ENCODE peak calls at places on chromosomes 12 and 14, in seven cellular contexts. One of them, this sample, is unnamed.

GRCh38 chr12:52010152-52010622 is 3.4 kb downstream of the TAMALIN start:
- DNase-seq in A549: no peak
- DNase-seq in AG04450: peak; percentile 81
- DNase-seq in H7: peak; percentile 97
- DNase-seq in mesenchymal stem cell: peak; percentile 93
- DNase-seq in gastrocnemius medialis: peak; percentile 56
- DNase-seq in heart right ventricle: peak; percentile 85
- DNase-seq in this sample: peak; percentile 76

GRCh38 chr12:59453461-59453860 is 142.4 kb upstream of the SLC16A7 start:
- DNase-seq in heart right ventricle: no peak
- DNase-seq in AG04450: no peak
- DNase-seq in mesenchymal stem cell: no peak
- DNase-seq in gastrocnemius medialis: no peak
- DNase-seq in H7: no peak
- DNase-seq in A549: no peak
- DNase-seq in this sample: peak; percentile 83

GRCh38 chr14:94384342-94384741 is 4.1 kb downstream of the SERPINA1 start:
- DNase-seq in gastrocnemius medialis: no peak
- DNase-seq in A549: no peak
- DNase-seq in mesenchymal stem cell: no peak
- DNase-seq in H7: peak; percentile 4
- DNase-seq in heart right ventricle: no peak
- DNase-seq in AG04450: no peak
- DNase-seq in this sample: no peak

GRCh38 chr12:100504820-100505219 is 31.2 kb downstream of the NR1H4 start:
- DNase-seq in AG04450: no peak
- DNase-seq in mesenchymal stem cell: no peak
- DNase-seq in heart right ventricle: no peak
- DNase-seq in gastrocnemius medialis: no peak
- DNase-seq in A549: no peak
- DNase-seq in H7: no peak
- DNase-seq in this sample: no peak

GRCh38 chr12:6869049-6870021 is 2.0 kb downstream of the TPI1 start:
- DNase-seq in mesenchymal stem cell: peak; percentile 78
- DNase-seq in A549: peak; percentile 82
- DNase-seq in H7: peak; percentile 91
- DNase-seq in heart right ventricle: peak; percentile 71
- DNase-seq in gastrocnemius medialis: peak; percentile 82
- DNase-seq in AG04450: peak; percentile 48
- DNase-seq in this sample: no peak

GRCh38 chr12:25926536-25926935 is 31.9 kb upstream of the RASSF8 start:
- DNase-seq in heart right ventricle: no peak
- DNase-seq in gastrocnemius medialis: no peak
- DNase-seq in AG04450: no peak
- DNase-seq in mesenchymal stem cell: no peak
- DNase-seq in H7: no peak
- DNase-seq in A549: no peak
- DNase-seq in this sample: no peak

GRCh38 chr12:164207-164606 is 49.8 kb downstream of the SLC6A12 start:
- DNase-seq in mesenchymal stem cell: no peak
- DNase-seq in H7: peak; percentile 71
- DNase-seq in gastrocnemius medialis: no peak
- DNase-seq in heart right ventricle: no peak
- DNase-seq in A549: no peak
- DNase-seq in AG04450: no peak
- DNase-seq in this sample: no peak

GRCh38 chr12:10372534-10372931 is 17.3 kb downstream of the KLRK1 start:
- DNase-seq in H7: no peak
- DNase-seq in A549: no peak
- DNase-seq in AG04450: no peak
- DNase-seq in mesenchymal stem cell: no peak
- DNase-seq in gastrocnemius medialis: no peak
- DNase-seq in heart right ventricle: peak; percentile 33
- DNase-seq in this sample: no peak

GRCh38 chr12:54489857-54490256 is 7.7 kb upstream of the NCKAP1L start:
- DNase-seq in A549: no peak
- DNase-seq in heart right ventricle: no peak
- DNase-seq in mesenchymal stem cell: no peak
- DNase-seq in AG04450: no peak
- DNase-seq in gastrocnemius medialis: no peak
- DNase-seq in H7: no peak
- DNase-seq in this sample: no peak

GRCh38 chr12:54486173-54486867 is 11.2 kb upstream of the NCKAP1L start:
- DNase-seq in gastrocnemius medialis: no peak
- DNase-seq in heart right ventricle: no peak
- DNase-seq in AG04450: no peak
- DNase-seq in H7: no peak
- DNase-seq in A549: no peak
- DNase-seq in mesenchymal stem cell: no peak
- DNase-seq in this sample: no peak
- H3K4me3 ChIP-seq in gastrocnemius medialis: no peak overlapping the region
- H3K4me3 ChIP-seq in heart right ventricle: no peak overlapping the region
- H3K4me3 ChIP-seq in AG04450: no peak overlapping the region
- H3K4me3 ChIP-seq in H7: no peak overlapping the region
- H3K4me3 ChIP-seq in A549: no peak overlapping the region
- H3K4me3 ChIP-seq in mesenchymal stem cell: no peak overlapping the region
- H3K4me3 ChIP-seq in this sample: no peak overlapping the region

GRCh38 chr14:105863296-105864108 is 337.1 kb downstream of the TMEM121 start:
- DNase-seq in gastrocnemius medialis: peak; percentile 4
- DNase-seq in mesenchymal stem cell: no peak
- DNase-seq in heart right ventricle: peak; percentile 4
- DNase-seq in A549: no peak
- DNase-seq in AG04450: no peak
- DNase-seq in H7: peak; percentile 31
- DNase-seq in this sample: no peak
- H3K4me3 ChIP-seq in gastrocnemius medialis: no peak overlapping the region
- H3K4me3 ChIP-seq in mesenchymal stem cell: no peak overlapping the region
- H3K4me3 ChIP-seq in heart right ventricle: no peak overlapping the region
- H3K4me3 ChIP-seq in A549: no peak overlapping the region
- H3K4me3 ChIP-seq in AG04450: no peak overlapping the region
- H3K4me3 ChIP-seq in H7: no peak overlapping the region
- H3K4me3 ChIP-seq in this sample: no peak overlapping the region

GRCh38 chr12:132600048-132601032 is 10.0 kb downstream of the LRCOL1 start:
- DNase-seq in heart right ventricle: peak; percentile 76
- DNase-seq in mesenchymal stem cell: peak; percentile 80
- DNase-seq in A549: peak; percentile 76
- DNase-seq in gastrocnemius medialis: no peak
- DNase-seq in H7: peak; percentile 94
- DNase-seq in AG04450: no peak
- DNase-seq in this sample: peak; percentile 19

GRCh38 chr12:132595183-132595582 is 15.2 kb downstream of the LRCOL1 start:
- DNase-seq in A549: no peak
- DNase-seq in H7: no peak
- DNase-seq in AG04450: no peak
- DNase-seq in gastrocnemius medialis: no peak
- DNase-seq in mesenchymal stem cell: no peak
- DNase-seq in heart right ventricle: no peak
- DNase-seq in this sample: no peak

GRCh38 chr12:132593938-132594358 is 16.4 kb downstream of the LRCOL1 start:
- DNase-seq in AG04450: peak; percentile 87
- DNase-seq in mesenchymal stem cell: peak; percentile 94
- DNase-seq in A549: peak; percentile 92
- DNase-seq in gastrocnemius medialis: peak; percentile 86
- DNase-seq in heart right ventricle: peak; percentile 91
- DNase-seq in H7: peak; percentile 95
- DNase-seq in this sample: peak; percentile 83

GRCh38 chr12:132596016-132596415 is 14.4 kb downstream of the LRCOL1 start:
- DNase-seq in A549: no peak
- DNase-seq in mesenchymal stem cell: peak; percentile 82
- DNase-seq in gastrocnemius medialis: no peak
- DNase-seq in heart right ventricle: no peak
- DNase-seq in AG04450: no peak
- DNase-seq in H7: peak; percentile 40
- DNase-seq in this sample: peak; percentile 4

GRCh38 chr12:132597333-132598283 is 12.8 kb downstream of the LRCOL1 start:
- DNase-seq in A549: no peak
- DNase-seq in gastrocnemius medialis: no peak
- DNase-seq in H7: peak; percentile 52
- DNase-seq in AG04450: no peak
- DNase-seq in heart right ventricle: peak; percentile 62
- DNase-seq in mesenchymal stem cell: peak; percentile 68
- DNase-seq in this sample: peak; percentile 23
- H3K4me3 ChIP-seq in A549: peak overlapping the region; percentile 57
- H3K4me3 ChIP-seq in gastrocnemius medialis: peak overlapping the region; percentile 19
- H3K4me3 ChIP-seq in H7: no peak overlapping the region
- H3K4me3 ChIP-seq in AG04450: peak overlapping the region; percentile 65
- H3K4me3 ChIP-seq in heart right ventricle: peak overlapping the region; percentile 23
- H3K4me3 ChIP-seq in mesenchymal stem cell: peak overlapping the region; percentile 77
- H3K4me3 ChIP-seq in this sample: peak overlapping the region; percentile 47

GRCh38 chr14:95472819-95473251 is 43.6 kb downstream of the SYNE3 start:
- DNase-seq in gastrocnemius medialis: no peak
- DNase-seq in A549: no peak
- DNase-seq in H7: no peak
- DNase-seq in heart right ventricle: no peak
- DNase-seq in AG04450: no peak
- DNase-seq in mesenchymal stem cell: no peak
- DNase-seq in this sample: no peak
- H3K4me3 ChIP-seq in gastrocnemius medialis: no peak overlapping the region
- H3K4me3 ChIP-seq in A549: no peak overlapping the region
- H3K4me3 ChIP-seq in H7: no peak overlapping the region
- H3K4me3 ChIP-seq in heart right ventricle: no peak overlapping the region
- H3K4me3 ChIP-seq in AG04450: no peak overlapping the region
- H3K4me3 ChIP-seq in mesenchymal stem cell: peak overlapping the region; percentile 28
- H3K4me3 ChIP-seq in this sample: no peak overlapping the region